ENCODE peak calls at places on chromosomes 13 and 19, in seven cellular contexts. S, Z, J, E, A, Y and K are unnamed samples.

GRCh38 chr19:30406220-30406944 is 34.2 kb downstream of the ZNF536 start:
- DNase-seq in E (no peak), A (peak; percentile 73), Z (no peak), J (no peak), S (peak; percentile 58), Y (no peak), K (peak; percentile 67)

GRCh38 chr19:45762870-45763631 is 6.0 kb downstream of the SIX5 start:
- DNase-seq in A (no peak), E (no peak), Y (no peak), Z (no peak), J (no peak), S (no peak), K (no peak)

GRCh38 chr13:63737418-63737817 is 2321.8 kb upstream of the PCDH20 start:
- DNase-seq in S (no peak), J (no peak), E (no peak), Y (no peak), Z (no peak), A (no peak), K (no peak)

GRCh38 chr19:10885241-10886169 is 14.2 kb downstream of the CARM1 start:
- DNase-seq in Y (no peak), E (no peak), A (peak; percentile 62), J (no peak), S (peak; percentile 47), Z (no peak), K (no peak)

GRCh38 chr19:28425431-28425931 is 787.5 kb downstream of the UQCRFS1 start:
- DNase-seq in J (no peak), A (no peak), Z (no peak), Y (no peak), E (peak; percentile 90), S (no peak), K (no peak)

GRCh38 chr13:33262069-33262487 is 23.5 kb downstream of the STARD13 start:
- DNase-seq in Y (no peak), S (peak; percentile 12), Z (no peak), J (no peak), E (peak; percentile 82), A (peak; percentile 89), K (no peak)

GRCh38 chr19:5260381-5260967 is 80.1 kb downstream of the PTPRS start:
- DNase-seq in J (no peak), Z (no peak), Y (no peak), E (no peak), A (no peak), S (no peak), K (no peak)

GRCh38 chr19:19750131-19750841 is 17.4 kb upstream of the ZNF14 start:
- DNase-seq in A (no peak), J (no peak), E (no peak), Y (no peak), S (no peak), Z (no peak), K (no peak)

GRCh38 chr19:7500811-7501450 is 12.1 kb upstream of the PEX11G start:
- DNase-seq in Z (peak; percentile 72), A (peak; percentile 93), E (peak; percentile 73), Y (no peak), S (peak; percentile 94), J (peak; percentile 74), K (peak; percentile 72)

GRCh38 chr19:46766569-46767317 is 20.5 kb upstream of the STRN4 start:
- DNase-seq in Z (peak; percentile 58), S (peak; percentile 69), A (peak; percentile 90), E (no peak), J (peak; percentile 79), Y (no peak), K (peak; percentile 47)

GRCh38 chr19:35344511-35345031 is 3.1 kb upstream of the FFAR1 start:
- DNase-seq in E (no peak), A (peak; percentile 27), J (no peak), Z (no peak), S (no peak), Y (no peak), K (no peak)

GRCh38 chr19:20661150-20661819 is at the start of gene ZNF626:
- DNase-seq in Y (peak; percentile 92), J (peak; percentile 98), A (peak; percentile 98), S (peak; percentile 99), Z (peak; percentile 98), E (peak; percentile 97), K (peak; percentile 91)

GRCh38 chr19:13001502-13002388 is 6.5 kb downstream of the NFIX start:
- DNase-seq in S (no peak), Z (peak; percentile 71), Y (no peak), A (no peak), E (peak; percentile 78), J (no peak), K (no peak)

GRCh38 chr13:30006246-30006645 is 155.8 kb upstream of the UBL3 start:
- DNase-seq in A (no peak), Y (no peak), E (no peak), Z (no peak), S (no peak), J (no peak), K (no peak)

GRCh38 chr13:31913459-31913858 is 118.1 kb upstream of the FRY start:
- DNase-seq in S (no peak), Y (no peak), Z (no peak), E (no peak), A (no peak), J (no peak), K (no peak)

GRCh38 chr13:28754698-28755545 is 36.2 kb upstream of the SLC46A3 start:
- DNase-seq in E (no peak), J (peak; percentile 15), A (peak; percentile 67), Y (no peak), Z (no peak), S (no peak), K (peak; percentile 34)

GRCh38 chr13:48263196-48263595 is 30.2 kb downstream of the ITM2B start:
- DNase-seq in A (no peak), E (peak; percentile 6), J (no peak), Y (no peak), S (no peak), Z (no peak), K (no peak)

GRCh38 chr19:1060689-1061088 is 6.3 kb upstream of the ARHGAP45 start:
- DNase-seq in E (no peak), Z (no peak), J (no peak), A (no peak), Y (no peak), S (no peak), K (no peak)

GRCh38 chr13:45325806-45326205 is 15.2 kb downstream of the TPT1 start:
- DNase-seq in S (no peak), Z (no peak), J (no peak), A (no peak), E (peak; percentile 91), Y (no peak), K (no peak)

DNA sequence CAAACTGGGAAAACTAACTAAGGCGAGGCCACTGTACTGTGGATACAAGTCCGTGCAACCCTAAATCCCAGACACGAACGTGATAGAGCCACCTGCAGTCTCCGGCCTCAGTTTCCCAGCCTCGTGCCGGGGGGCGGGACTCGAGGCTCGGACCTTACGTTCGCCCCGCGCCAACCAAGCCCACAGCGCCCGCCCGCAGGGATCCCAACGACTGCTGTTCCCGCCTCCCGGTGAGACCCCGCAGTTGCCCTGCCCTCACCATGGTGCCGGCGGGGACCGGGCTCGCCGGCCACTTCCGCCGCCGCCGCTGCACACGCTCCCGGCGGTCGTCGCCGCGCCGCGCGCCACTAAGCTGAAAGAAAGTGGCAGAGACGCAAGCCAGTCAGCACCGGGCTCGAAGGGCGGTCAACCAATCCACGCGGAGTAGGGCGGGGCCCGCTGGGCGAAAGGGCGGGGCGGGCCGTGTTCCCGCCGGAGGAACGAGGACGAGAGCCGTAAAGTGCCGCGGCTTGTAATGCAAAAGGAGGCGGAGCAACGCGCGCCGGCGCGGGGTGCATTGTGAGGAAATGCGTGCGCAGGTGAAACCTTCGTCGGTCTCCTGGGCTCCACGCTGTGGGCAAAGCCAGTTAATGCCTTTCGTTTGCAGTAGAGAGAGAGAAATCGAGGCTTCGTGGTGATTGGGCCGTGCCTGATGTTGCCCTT is at the start of gene LSM4:
- DNase-seq in Y (peak; percentile 92), E (peak; percentile 95), Z (peak; percentile 100), J (peak; percentile 100), S (peak; percentile 100), A (peak; percentile 100), K (peak; percentile 99)
- TF ChIP-seq CTCF in Y (peak; percentile 35), E (no peak), Z (peak; percentile 32), J (peak; percentile 45), S (peak; percentile 38), A (no peak), K (no peak)

DNA sequence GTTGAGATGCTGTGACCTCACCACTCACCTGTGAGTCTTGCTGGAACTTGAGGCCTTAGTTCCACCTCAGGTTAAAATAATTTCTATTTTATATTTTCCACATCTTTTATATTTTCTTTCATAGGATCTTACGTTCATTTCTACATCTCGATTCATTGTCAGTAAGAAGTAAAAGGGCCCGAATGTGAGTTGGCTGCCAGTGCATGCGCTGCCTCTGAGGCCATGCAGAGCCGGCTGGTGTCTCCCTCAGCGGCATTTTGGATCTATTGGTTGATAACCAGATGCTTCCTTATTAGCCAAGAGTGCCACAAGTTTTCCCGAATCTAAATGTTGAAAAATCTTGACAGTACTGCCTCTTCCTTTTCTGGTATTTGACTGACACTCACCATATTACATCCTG is 347.3 kb downstream of the TEX29 start:
- DNase-seq in J (no peak), Z (no peak), Y (no peak), E (no peak), A (no peak), S (no peak), K (no peak)
- TF ChIP-seq CTCF in J (no peak), Z (no peak), Y (no peak), E (no peak), A (no peak), S (no peak), K (no peak)

GRCh38 chr13:43301341-43301969 is 278.1 kb downstream of the DNAJC15 start:
- DNase-seq in Y (no peak), J (no peak), Z (no peak), S (no peak), E (peak; percentile 38), A (no peak), K (no peak)

GRCh38 chr13:43297967-43298366 is 274.6 kb downstream of the DNAJC15 start:
- DNase-seq in Z (no peak), E (no peak), S (no peak), J (no peak), Y (no peak), A (no peak), K (no peak)

GRCh38 chr13:43300817-43301216 is 277.4 kb downstream of the DNAJC15 start:
- DNase-seq in E (peak; percentile 29), S (no peak), Y (no peak), A (no peak), J (no peak), Z (no peak), K (no peak)

GRCh38 chr13:43303040-43303729 is 279.8 kb downstream of the DNAJC15 start:
- DNase-seq in J (peak; percentile 25), A (peak; percentile 86), E (peak; percentile 58), S (peak; percentile 82), Z (peak; percentile 78), Y (peak; percentile 52), K (peak; percentile 59)

DNA sequence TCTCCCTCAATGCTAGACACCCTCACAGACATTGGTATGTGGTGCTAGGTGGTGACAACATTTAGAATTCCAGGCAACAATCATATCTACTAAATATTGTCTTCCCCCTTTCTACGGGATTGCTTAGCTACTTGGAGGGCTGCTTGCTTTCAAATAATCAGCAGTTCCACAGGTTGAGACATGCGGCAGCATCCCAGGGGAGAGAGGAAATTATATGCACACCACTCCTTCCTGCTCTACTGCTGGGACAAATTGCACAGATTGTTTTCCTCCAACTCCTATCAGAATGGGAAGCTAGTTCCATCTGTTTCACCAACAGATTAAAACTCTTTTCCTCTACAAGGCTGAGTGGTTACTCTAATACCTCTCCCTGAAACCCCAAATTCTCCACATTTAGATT is 275.4 kb downstream of the DNAJC15 start:
- DNase-seq in E (no peak), Y (no peak), S (no peak), J (no peak), A (no peak), Z (no peak), K (no peak)
- TF ChIP-seq CTCF in E (no peak), Y (no peak), S (no peak), J (no peak), A (no peak), Z (no peak), K (no peak)

GRCh38 chr19:23015660-23016059 is 12.7 kb upstream of the ZNF728 start:
- DNase-seq in E (no peak), Z (no peak), A (no peak), J (no peak), Y (no peak), S (no peak), K (no peak)
- TF ChIP-seq CTCF in E (no peak), Z (no peak), A (no peak), J (no peak), Y (no peak), S (no peak), K (no peak)